ENCODE peak calls at places on chromosomes 3 and 15, in five cellular contexts. G is EL, B is kidney tubule cell, I is NCI-H1694, E is body of pancreas. A is an unnamed sample.

GRCh38 chr3:27578032-27578431 is 93.8 kb upstream of the SLC4A7 start:
- DNase-seq in G (no peak), B (peak; percentile 55), I (no peak), E (no peak), A (no peak)

GRCh38 chr15:81054236-81054635 is 53.5 kb downstream of the TLNRD1 start:
- DNase-seq in G (peak; percentile 46), B (no peak), I (no peak), E (no peak), A (peak; percentile 30)

GRCh38 chr3:141489184-141489583 is 2.4 kb downstream of the RASA2 start:
- DNase-seq in G (no peak), B (no peak), I (no peak), E (no peak), A (no peak)

GRCh38 chr3:183554377-183554776 is 1.1 kb downstream of the KLHL6 start:
- DNase-seq in G (no peak), B (no peak), I (no peak), E (no peak), A (no peak)

GRCh38 chr15:74983725-74984231 is 11.6 kb upstream of the SCAMP5 start:
- DNase-seq in G (no peak), B (peak; percentile 90), I (no peak), E (no peak), A (peak; percentile 77)

GRCh38 chr15:57323806-57324589 is 52.3 kb upstream of the CGNL1 start:
- DNase-seq in G (peak; percentile 92), B (peak; percentile 83), I (no peak), E (no peak), A (peak; percentile 71)

GRCh38 chr15:70956196-70956595 is 63.6 kb downstream of the LRRC49 start:
- DNase-seq in G (peak; percentile 12), B (no peak), I (no peak), E (no peak), A (no peak)

GRCh38 chr15:96180062-96180745 is 150.3 kb upstream of the NR2F2 start:
- DNase-seq in G (no peak), B (no peak), I (no peak), E (no peak), A (no peak)

GRCh38 chr15:61871926-61872522 is 188.2 kb downstream of the VPS13C start:
- DNase-seq in G (peak; percentile 14), B (peak; percentile 23), I (peak; percentile 10), E (no peak), A (peak; percentile 38)

GRCh38 chr3:106826861-106827311 is 550.4 kb upstream of the CCDC54 start:
- DNase-seq in G (no peak), B (no peak), I (peak; percentile 44), E (no peak), A (no peak)

GRCh38 chr3:21892104-21892503 is 141.1 kb upstream of the ZNF385D start:
- DNase-seq in G (no peak), B (no peak), I (no peak), E (no peak), A (no peak)

GRCh38 chr3:190671658-190672057 is 157.8 kb downstream of the IL1RAP start:
- DNase-seq in G (peak; percentile 60), B (no peak), I (no peak), E (no peak), A (peak; percentile 0)

GRCh38 chr3:16357191-16357590 is 92.2 kb downstream of the OXNAD1 start:
- DNase-seq in G (no peak), B (peak; percentile 49), I (no peak), E (no peak), A (no peak)

GRCh38 chr15:57377478-57377847 is 1.2 kb downstream of the CGNL1 start:
- DNase-seq in G (no peak), B (peak; percentile 57), I (no peak), E (no peak), A (peak; percentile 23)

GRCh38 chr15:73374599-73374998 is 5.8 kb upstream of the HCN4 start:
- DNase-seq in G (no peak), B (no peak), I (no peak), E (no peak), A (no peak)

GRCh38 chr15:60095711-60096110 is 91.6 kb downstream of the FOXB1 start:
- DNase-seq in G (peak; percentile 79), B (no peak), I (no peak), E (no peak), A (no peak)

GRCh38 chr3:6018456-6018855 is 830.9 kb downstream of the EDEM1 start:
- DNase-seq in G (no peak), B (no peak), I (no peak), E (no peak), A (no peak)

GRCh38 chr3:100634493-100635272 is 25.3 kb downstream of the ADGRG7 start:
- DNase-seq in G (peak; percentile 32), B (peak; percentile 43), I (no peak), E (peak; percentile 61), A (peak; percentile 72)

GRCh38 chr3:117868766-117869165 is 1159.2 kb downstream of the TUSC7 start:
- DNase-seq in G (peak; percentile 28), B (no peak), I (no peak), E (no peak), A (no peak)

GRCh38 chr3:64381369-64381768 is 156.1 kb upstream of the PRICKLE2 start:
- DNase-seq in G (no peak), B (no peak), I (no peak), E (no peak), A (no peak)

GRCh38 chr3:1135194-1135593 is 42.4 kb downstream of the CNTN6 start:
- DNase-seq in G (no peak), B (no peak), I (no peak), E (no peak), A (no peak)

GRCh38 chr3:184240384-184241140 is 8.2 kb downstream of the ALG3 start:
- DNase-seq in G (peak; percentile 28), B (peak; percentile 14), I (no peak), E (no peak), A (peak; percentile 44)

GRCh38 chr15:70284438-70285214 is 186.9 kb upstream of the TLE3 start:
- DNase-seq in G (no peak), B (peak; percentile 88), I (no peak), E (peak; percentile 90), A (no peak)

A was measured in MCF 10A.